ENCODE peak calls at places on chromosomes 5 and 9, in four cellular contexts. L is uterus, T is endodermal cell, H is mammary epithelial cell. B is an unnamed sample.

GRCh38 chr5:135264451-135265445 is 134.3 kb downstream of the MACROH2A1 start:
- DNase-seq in T (no peak), H (no peak), L (no peak), B (no peak)

GRCh38 chr5:42655982-42656660 is 100.5 kb upstream of the CCDC152 start:
- DNase-seq in L (no peak), H (peak), T (no peak), B (peak)

GRCh38 chr9:13035822-13036221 is 243.7 kb downstream of the MPDZ start:
- DNase-seq in L (no peak), H (no peak), T (no peak), B (no peak)

GRCh38 chr5:154302181-154302580 is 111.6 kb downstream of the GALNT10 start:
- DNase-seq in H (no peak), L (peak), T (peak), B (no peak)

GRCh38 chr5:107781451-107781850 is 110.7 kb upstream of the EFNA5 start:
- DNase-seq in L (no peak), H (peak), T (no peak), B (no peak)

GRCh38 chr5:7852988-7853387 is 2.1 kb upstream of the CFAP90 start:
- DNase-seq in H (no peak), T (no peak), L (no peak), B (no peak)

GRCh38 chr5:32436553-32437262 is 7.8 kb downstream of the ZFR start:
- DNase-seq in H (no peak), T (no peak), L (no peak), B (no peak)

GRCh38 chr5:42015681-42016080 is 90.6 kb downstream of the FBXO4 start:
- DNase-seq in H (no peak), T (no peak), L (no peak), B (no peak)

GRCh38 chr5:167721926-167722440 is 569.5 kb upstream of the WWC1 start:
- DNase-seq in H (no peak), T (no peak), L (no peak), B (no peak)

GRCh38 chr5:167725741-167726140 is 565.7 kb upstream of the WWC1 start:
- DNase-seq in L (no peak), T (no peak), H (no peak), B (no peak)

GRCh38 chr5:167720676-167721260 is 570.7 kb upstream of the WWC1 start:
- DNase-seq in T (no peak), L (no peak), H (no peak), B (no peak)

GRCh38 chr5:167720201-167720600 is 571.2 kb upstream of the WWC1 start:
- DNase-seq in T (no peak), H (no peak), L (no peak), B (no peak)

GRCh38 chr5:167723254-167723871 is 568.1 kb upstream of the WWC1 start:
- DNase-seq in T (peak), H (peak), L (peak), B (peak)
- H3K27ac ChIP-seq in T (no peak), H (peak), L (no peak), B (peak)

DNA sequence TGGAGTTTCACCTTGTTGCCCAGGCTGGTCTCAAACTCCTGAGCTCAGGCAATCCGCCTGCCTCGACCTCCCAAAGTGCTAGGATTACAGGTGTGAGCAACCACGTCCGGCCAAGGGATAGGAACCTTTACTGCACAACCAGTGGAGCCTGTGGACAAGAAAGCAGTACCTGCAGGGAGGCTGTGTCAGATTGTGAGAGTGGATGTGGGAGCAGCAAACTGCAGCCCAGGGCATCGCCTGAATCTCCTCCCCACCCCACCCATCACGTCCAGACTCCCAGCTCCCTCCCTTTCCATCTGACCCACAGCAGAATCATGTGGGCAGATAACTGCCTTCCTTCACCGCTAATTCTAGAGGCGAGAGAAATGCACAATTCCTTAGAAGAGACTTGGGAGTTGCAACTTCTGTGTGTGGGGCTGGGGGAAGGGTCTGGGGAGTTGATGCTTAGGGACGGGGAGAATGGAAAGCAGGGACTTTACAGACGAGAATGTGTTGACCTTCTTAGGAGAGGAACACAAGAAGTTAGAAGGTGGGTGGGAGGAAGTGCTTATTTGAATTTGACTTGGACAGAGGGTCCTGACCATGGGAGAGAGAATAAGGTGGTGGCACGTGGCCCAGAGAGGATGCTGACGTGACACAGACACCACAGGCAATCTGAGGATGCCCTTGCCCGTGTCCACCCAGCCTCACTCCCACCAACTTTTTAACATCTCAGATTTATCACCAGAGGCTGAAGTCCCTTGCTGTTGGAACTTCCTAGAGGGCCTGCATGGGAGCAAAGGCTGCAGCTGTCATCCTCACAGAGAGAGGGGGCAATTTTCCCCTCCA is 4.5 kb upstream of the LCP2 start:
- DNase-seq in L (no peak), H (no peak), T (no peak), B (no peak)
- TF ChIP-seq CTCF in L (no peak), H (no peak), T (peak), B (no peak)

DNA sequence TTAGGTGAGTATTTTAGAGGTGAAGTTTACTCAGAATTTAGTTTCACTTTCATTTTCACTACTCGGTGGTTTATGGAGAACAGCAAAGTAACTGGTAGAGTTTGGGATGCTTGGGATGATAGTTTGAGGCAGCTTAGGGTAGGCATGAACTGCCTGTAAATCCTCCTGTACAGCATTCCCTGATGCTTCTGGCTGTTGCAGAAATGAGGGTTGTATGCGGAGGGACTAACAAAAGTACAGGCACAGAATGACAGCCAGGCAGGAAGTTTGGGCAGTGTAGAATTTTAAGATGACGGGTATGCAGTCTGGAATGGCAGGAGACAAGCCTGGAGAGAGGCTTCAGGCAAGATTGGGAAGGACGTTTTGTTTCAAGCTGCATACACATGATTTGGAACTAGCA is 48.0 kb upstream of the FAM120AOS start:
- DNase-seq in L (no peak), T (no peak), H (peak), B (peak)
- H3K27ac ChIP-seq in L (peak), T (no peak), H (peak), B (no peak)

GRCh38 chr5:142175039-142175438 is 66.5 kb downstream of the NDFIP1 start:
- DNase-seq in L (no peak), T (peak), H (no peak), B (no peak)

GRCh38 chr5:142167458-142167857 is 58.9 kb downstream of the NDFIP1 start:
- DNase-seq in H (no peak), T (peak), L (no peak), B (no peak)

GRCh38 chr5:142168365-142168764 is 59.8 kb downstream of the NDFIP1 start:
- DNase-seq in T (no peak), L (no peak), H (no peak), B (no peak)

GRCh38 chr5:142170254-142170953 is 61.8 kb downstream of the NDFIP1 start:
- DNase-seq in T (peak), H (peak), L (no peak), B (peak)

DNA sequence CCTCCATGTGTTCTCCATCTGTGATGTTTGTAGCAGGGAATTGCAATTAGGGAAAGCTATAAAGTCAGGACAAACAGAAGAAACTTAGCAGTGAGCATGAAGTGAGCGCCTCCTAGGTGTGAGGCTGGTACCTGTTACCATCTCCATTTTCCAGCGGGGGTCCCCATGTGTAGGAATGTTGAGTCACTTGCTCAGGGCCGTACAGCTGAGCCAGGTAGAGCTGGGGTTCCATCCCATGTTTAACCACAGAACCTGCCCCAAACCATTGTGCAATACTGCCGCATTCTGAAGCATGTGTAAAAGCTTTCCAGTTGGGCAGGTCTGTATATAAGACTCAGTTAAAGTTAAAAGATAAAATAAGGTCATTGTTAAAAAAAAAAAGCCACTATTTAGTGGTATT is 62.7 kb downstream of the NDFIP1 start:
- DNase-seq in L (no peak), H (peak), T (peak), B (no peak)
- TF ChIP-seq CTCF in L (no peak), H (no peak), T (peak), B (no peak)

DNA sequence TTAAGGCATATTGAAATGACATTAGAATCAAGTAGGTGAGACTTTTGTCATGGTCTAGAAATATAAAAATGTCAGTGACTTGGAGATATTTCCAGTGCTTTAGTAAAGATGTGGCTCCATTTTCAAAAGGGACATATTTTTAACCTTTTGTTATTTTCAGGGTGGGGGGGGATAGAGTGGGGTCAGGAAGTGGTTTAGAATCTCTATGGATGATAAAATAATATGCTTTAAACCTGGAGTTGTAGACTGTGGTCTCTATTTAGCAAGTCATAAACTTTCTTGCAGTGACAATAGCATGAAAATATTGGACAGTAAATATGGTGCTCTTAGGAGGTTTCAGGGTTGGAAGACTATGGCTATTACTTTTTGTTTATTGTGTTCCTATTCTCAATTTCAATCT is 46.9 kb downstream of the PTTG1 start:
- DNase-seq in T (no peak), H (no peak), L (no peak), B (no peak)
- H3K27ac ChIP-seq in T (no peak), H (no peak), L (no peak), B (no peak)

GRCh38 chr5:113523168-113523567 is 9.7 kb downstream of the YTHDC2 start:
- DNase-seq in L (no peak), H (no peak), T (no peak), B (no peak)
- TF ChIP-seq CTCF in L (no peak), H (no peak), T (no peak), B (no peak)

GRCh38 chr5:139659673-139660072 is 11.5 kb downstream of the CXXC5 start:
- DNase-seq in T (peak), L (no peak), H (no peak), B (no peak)
- H3K27ac ChIP-seq in T (peak), L (peak), H (peak), B (peak)

GRCh38 chr9:5265939-5266338 is 34.7 kb downstream of the INSL4 start:
- DNase-seq in T (peak), L (no peak), H (no peak), B (no peak)

GRCh38 chr9:5264219-5264595 is 33.0 kb downstream of the INSL4 start:
- DNase-seq in H (no peak), T (no peak), L (no peak), B (no peak)

GRCh38 chr9:5269249-5269715 is 35.2 kb downstream of the RLN2 start:
- DNase-seq in T (peak), H (peak), L (no peak), B (peak)

GRCh38 chr9:5263568-5264218 is 32.5 kb downstream of the INSL4 start:
- DNase-seq in T (peak), L (no peak), H (peak), B (no peak)
- TF ChIP-seq CTCF in T (peak), L (peak), H (peak), B (no peak)

DNA sequence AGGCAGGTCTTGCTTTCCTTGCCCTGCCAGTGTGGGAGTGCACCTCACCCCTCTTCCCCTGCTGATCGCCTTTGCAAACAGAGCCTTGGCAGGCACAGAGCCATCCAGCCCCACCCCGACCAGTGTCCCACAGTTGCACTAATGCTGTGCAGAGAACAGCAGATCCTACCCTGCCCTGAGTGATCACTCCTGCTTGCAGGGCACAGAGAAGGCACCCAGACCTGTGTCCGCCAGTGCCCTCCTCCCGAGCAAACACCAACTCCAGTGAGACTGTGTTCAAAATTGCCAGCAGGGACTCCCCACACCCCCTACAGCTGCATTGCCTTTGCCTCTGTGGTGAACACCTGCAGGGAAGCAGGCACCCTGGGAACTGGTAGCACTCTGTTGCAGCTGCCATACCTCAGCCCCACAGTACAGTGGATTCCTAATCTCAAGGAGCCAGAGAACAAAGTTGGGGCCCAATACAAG is 93.1 kb upstream of the PIK3R1 start:
- DNase-seq in L (no peak), T (peak), H (no peak), B (no peak)
- H3K27ac ChIP-seq in L (no peak), T (no peak), H (no peak), B (no peak)

GRCh38 chr5:113331201-113331551 is 103.6 kb downstream of the TSSK1B start:
- DNase-seq in L (no peak), H (no peak), T (no peak), B (no peak)

GRCh38 chr5:113329981-113330380 is 104.8 kb downstream of the TSSK1B start:
- DNase-seq in H (no peak), L (no peak), T (no peak), B (no peak)

GRCh38 chr5:113325054-113325453 is 109.7 kb downstream of the TSSK1B start:
- DNase-seq in T (no peak), H (no peak), L (no peak), B (no peak)

DNA sequence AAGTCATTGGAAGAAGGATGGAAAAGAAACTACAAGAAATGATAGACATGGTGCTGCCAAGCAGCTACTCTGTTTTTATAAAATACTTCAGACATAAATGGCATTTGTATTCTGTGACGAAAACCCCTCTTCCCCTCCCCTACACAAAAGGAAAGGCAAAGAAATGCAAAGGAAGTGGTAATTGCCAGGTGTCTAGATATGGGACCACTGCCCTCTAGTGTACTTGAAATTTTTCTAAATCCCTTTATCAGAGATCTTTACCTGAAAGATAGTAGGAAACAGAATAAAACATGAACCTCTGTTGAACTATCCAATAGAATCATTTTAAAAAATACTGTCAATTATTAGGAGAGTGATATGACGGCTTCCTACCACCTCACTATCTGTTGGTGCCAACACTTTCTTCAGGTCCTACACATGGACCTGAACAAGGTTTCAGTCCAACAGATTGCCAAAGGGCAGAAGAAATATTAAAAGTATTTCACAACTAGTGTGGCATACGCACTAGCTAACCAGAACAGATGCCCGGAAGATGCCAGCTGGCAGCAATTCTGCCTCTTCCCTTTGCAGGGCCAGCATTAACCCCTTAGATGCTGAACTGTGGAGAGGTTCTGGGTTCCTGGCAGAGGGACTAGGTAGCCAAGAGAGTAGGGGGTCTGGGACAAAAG is 104.1 kb downstream of the TSSK1B start:
- DNase-seq in L (no peak), H (peak), T (no peak), B (peak)
- TF ChIP-seq CTCF in L (peak), H (peak), T (peak), B (peak)

B was measured in RWPE1.